ENCODE peak calls at places on chromosomes 4 and X, in nine cellular contexts. N is transverse colon, P is H1, L is upper lobe of left lung, R is stomach, Q is sigmoid colon, B is prostate gland, F is HCT116, T is GM23338. E is an unnamed sample. For H3K36me3, the result is how much of the 10 kb centered on the place peaks cover.

GRCh38 chr4:159010563-159011260 is 92.2 kb upstream of the RAPGEF2 start:
- DNase-seq in B (peak), P (no peak), T (no peak), Q (peak), L (peak), F (no peak), R (peak), N (peak), E (no peak)

GRCh38 chrX:71198066-71198465 is 25.0 kb upstream of the GJB1 start:
- DNase-seq in N (no peak), Q (no peak), B (no peak), R (no peak), F (no peak), P (no peak), T (no peak), L (no peak), E (no peak)

GRCh38 chrX:1529756-1530155 is 7.2 kb downstream of the P2RY8 start:
- DNase-seq in P (peak), Q (no peak), B (no peak), F (no peak), N (no peak), T (no peak), R (no peak), L (no peak), E (no peak)

GRCh38 chr4:179415016-179415841 is 1973.0 kb upstream of the AGA start:
- DNase-seq in Q (no peak), R (no peak), N (no peak), F (no peak), B (no peak), P (no peak), L (no peak), T (no peak), E (no peak)

GRCh38 chr4:74734995-74735394 is 59.3 kb downstream of the BTC start:
- DNase-seq in N (no peak), T (no peak), R (no peak), L (no peak), Q (no peak), B (no peak), F (no peak), P (no peak), E (no peak)

GRCh38 chrX:44094821-44095530 is 121.8 kb upstream of the NDP start:
- DNase-seq in F (no peak), T (no peak), P (no peak), L (no peak), N (no peak), B (no peak), R (no peak), Q (no peak), E (no peak)

GRCh38 chr4:26459054-26459755 is 31.1 kb downstream of the CCKAR start:
- DNase-seq in R (no peak), Q (no peak), N (no peak), F (peak), L (no peak), P (no peak), T (peak), B (no peak), E (peak)

GRCh38 chr4:54547299-54548097 is 110.3 kb upstream of the KIT start:
- DNase-seq in P (no peak), Q (no peak), B (no peak), F (no peak), N (peak), R (peak), T (no peak), L (no peak), E (no peak)

GRCh38 chrX:118348186-118348810 is 2.4 kb downstream of the WDR44 start:
- DNase-seq in N (no peak), B (no peak), P (no peak), R (no peak), L (no peak), F (no peak), Q (no peak), T (peak), E (no peak)

GRCh38 chrX:136666088-136666487 is 18.1 kb downstream of the CD40LG start:
- DNase-seq in N (no peak), R (no peak), B (no peak), P (no peak), F (no peak), L (no peak), T (no peak), Q (no peak), E (no peak)

GRCh38 chrX:3550871-3551270 is 162.6 kb downstream of the PRKX start:
- DNase-seq in B (no peak), L (no peak), N (no peak), F (no peak), Q (no peak), P (no peak), R (no peak), T (no peak), E (no peak)

GRCh38 chr4:41661447-41662076 is 87.0 kb downstream of the PHOX2B start:
- DNase-seq in B (peak), F (peak), L (peak), Q (no peak), P (peak), T (peak), N (peak), R (peak), E (peak)

GRCh38 chrX:134526399-134526798 is 66.4 kb downstream of the HPRT1 start:
- DNase-seq in P (no peak), T (no peak), R (no peak), F (no peak), L (no peak), B (no peak), Q (no peak), N (no peak), E (no peak)

GRCh38 chrX:38796926-38797325 is 4.3 kb upstream of the MID1IP1 start:
- DNase-seq in R (no peak), N (no peak), B (no peak), Q (no peak), P (no peak), T (no peak), F (no peak), L (no peak), E (no peak)

GRCh38 chrX:123704781-123705180 is 28.1 kb downstream of the THOC2 start:
- DNase-seq in Q (no peak), B (no peak), F (no peak), T (no peak), R (no peak), L (no peak), N (no peak), P (no peak), E (no peak)

GRCh38 chrX:107000013-107000515 is at the start of gene MORC4:
- DNase-seq in R (peak), P (peak), T (peak), Q (peak), L (peak), N (peak), B (peak), F (peak), E (peak)

GRCh38 chr4:57426779-57427395 is 316.7 kb upstream of the IGFBP7 start:
- DNase-seq in N (peak), Q (no peak), P (peak), F (peak), T (peak), B (peak), L (peak), R (peak), E (peak)

GRCh38 chrX:54482839-54483593 is 13.0 kb downstream of the FGD1 start:
- DNase-seq in Q (no peak), R (no peak), B (no peak), N (peak), P (peak), T (peak), F (no peak), L (no peak), E (no peak)

GRCh38 chrX:134737721-134738369 is 79.6 kb upstream of the PLAC1 start:
- DNase-seq in R (no peak), B (no peak), L (no peak), Q (no peak), N (no peak), F (no peak), P (no peak), T (no peak), E (no peak)

GRCh38 chrX:49915352-49916222 is 6.8 kb upstream of the CLCN5 start:
- DNase-seq in F (peak), T (peak), B (peak), Q (no peak), N (peak), R (peak), P (no peak), L (peak), E (peak)

GRCh38 chrX:153969904-153970397 is 1.7 kb downstream of the HCFC1 start:
- DNase-seq in N (no peak), F (no peak), L (no peak), R (no peak), P (no peak), Q (no peak), B (no peak), T (no peak), E (peak)

GRCh38 chr4:10098770-10099139 is 17.8 kb downstream of the WDR1 start:
- DNase-seq in P (no peak), L (no peak), T (no peak), N (no peak), F (peak), B (no peak), Q (no peak), R (no peak), E (no peak)

GRCh38 chrX:152810403-152810802 is 20.2 kb downstream of the CETN2 start:
- DNase-seq in F (no peak), R (no peak), P (no peak), T (peak), L (no peak), Q (no peak), N (no peak), B (no peak), E (no peak)

GRCh38 chr4:57462843-57463242 is 352.7 kb upstream of the IGFBP7 start:
- DNase-seq in R (no peak), B (no peak), T (no peak), P (no peak), L (no peak), F (no peak), N (peak), Q (no peak), E (no peak)

GRCh38 chr4:15729910-15730533 is 27.2 kb downstream of the BST1 start:
- DNase-seq in T (peak), N (no peak), B (peak), R (no peak), L (no peak), Q (no peak), P (no peak), F (peak), E (peak)

GRCh38 chrX:120308558-120308957 is 2.7 kb downstream of the TMEM255A start:
- DNase-seq in P (peak), F (no peak), N (no peak), R (no peak), Q (no peak), L (no peak), T (peak), B (no peak), E (no peak)

GRCh38 chr4:42554072-42554471 is 102.8 kb downstream of the ATP8A1 start:
- DNase-seq in Q (no peak), R (no peak), N (no peak), T (no peak), L (no peak), B (no peak), P (no peak), F (no peak), E (no peak)

GRCh38 chr4:54677416-54677815 is 19.7 kb downstream of the KIT start:
- DNase-seq in F (no peak), N (no peak), P (no peak), T (peak), B (no peak), R (no peak), Q (no peak), L (no peak), E (no peak)

GRCh38 chr4:97404876-97405523 is 738.3 kb downstream of the STPG2 start:
- DNase-seq in N (no peak), R (no peak), Q (no peak), T (no peak), L (no peak), B (no peak), P (no peak), F (no peak), E (no peak)

GRCh38 chr4:150155391-150155790 is 77.1 kb downstream of the DCLK2 start:
- DNase-seq in Q (no peak), L (no peak), F (no peak), R (no peak), P (no peak), T (no peak), N (no peak), B (no peak), E (peak)

GRCh38 chr4:150149381-150149780 is 71.1 kb downstream of the DCLK2 start:
- DNase-seq in P (no peak), F (no peak), T (no peak), N (no peak), Q (no peak), B (no peak), L (no peak), R (no peak), E (no peak)

GRCh38 chr4:150152764-150153163 is 74.5 kb downstream of the DCLK2 start:
- DNase-seq in B (no peak), N (no peak), L (no peak), Q (no peak), P (no peak), F (no peak), R (no peak), T (no peak), E (peak)

GRCh38 chr4:150145950-150146340 is 67.7 kb downstream of the DCLK2 start:
- DNase-seq in N (no peak), Q (no peak), T (no peak), F (no peak), P (no peak), B (no peak), R (no peak), L (no peak), E (no peak)

GRCh38 chr4:150150545-150151156 is 72.4 kb downstream of the DCLK2 start:
- DNase-seq in Q (no peak), N (no peak), P (no peak), L (no peak), B (no peak), R (no peak), F (no peak), T (no peak), E (no peak)
- TF ChIP-seq POLR2AphosphoS5 in Q (no peak), N (no peak), P (no peak), L (no peak), B (no peak), R (no peak), F (no peak), T (no peak), E (no peak)

GRCh38 chrX:29687687-29688086 is 527.7 kb upstream of the MAGEB2 start:
- DNase-seq in R (no peak), Q (no peak), N (no peak), P (no peak), T (no peak), L (no peak), F (no peak), B (no peak), E (peak)
- TF ChIP-seq CTCF in R (no peak), Q (no peak), N (no peak), P (no peak), T (no peak), L (no peak), F (no peak), B (peak), E (no peak)

DNA sequence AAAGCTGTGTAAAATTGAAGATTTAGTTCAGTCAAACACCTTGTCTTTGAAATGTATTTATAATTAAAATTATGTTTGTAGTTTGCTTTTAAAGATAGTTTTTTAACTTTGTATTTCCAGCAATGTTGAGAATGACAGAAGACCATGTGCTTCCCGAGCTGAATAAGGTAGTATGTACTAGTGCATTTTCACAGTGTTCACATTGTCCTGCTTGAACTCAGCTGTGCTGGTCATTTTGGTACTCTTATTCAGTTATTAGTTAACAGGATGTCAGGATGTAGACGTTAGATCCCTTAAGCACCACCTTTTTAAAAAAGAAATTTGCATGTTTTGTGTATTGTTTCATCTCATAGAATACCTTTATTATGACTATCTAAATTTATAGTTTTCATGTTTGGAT is 28.4 kb downstream of the ANAPC4 start:
- DNase-seq in T (no peak), L (no peak), P (no peak), F (no peak), Q (no peak), R (no peak), B (no peak), N (no peak), E (no peak)
- H3K36me3 ChIP-seq in T (under half), L (under half), P (under half), F (under half), Q (under half), R (half or more), B (under half), N (under half), E (under half)

GRCh38 chrX:78769933-78770332 is 22.4 kb downstream of the LPAR4 start:
- DNase-seq in B (no peak), L (no peak), N (no peak), F (no peak), P (no peak), T (no peak), R (no peak), Q (no peak), E (no peak)
- TF ChIP-seq POLR2AphosphoS5 in B (no peak), L (no peak), N (no peak), F (no peak), P (no peak), T (no peak), R (no peak), Q (no peak), E (no peak)

GRCh38 chr4:33160126-33160525 is 2440.0 kb downstream of the PCDH7 start:
- DNase-seq in B (no peak), P (no peak), Q (no peak), L (no peak), T (peak), R (no peak), F (peak), N (no peak), E (no peak)
- TF ChIP-seq CTCF in B (no peak), P (no peak), Q (peak), L (no peak), T (peak), R (no peak), F (peak), N (no peak), E (no peak)

GRCh38 chr4:65918872-65919271 is 248.6 kb upstream of the EPHA5 start:
- DNase-seq in R (no peak), Q (no peak), N (no peak), F (no peak), L (no peak), B (no peak), P (no peak), T (peak), E (no peak)
- H3K36me3 ChIP-seq in R (under half), Q (under half), N (under half), F (under half), L (under half), B (under half), P (under half), T (under half), E (under half)